ENCODE peak calls at places on chromosomes 1 and 21, in seven cellular contexts. One of them, this sample, is unnamed.

GRCh38 chr1:182460550-182460951 is 10.6 kb downstream of the RGSL1 start:
- DNase-seq in activated naive CD4-positive, alpha-beta T cell: no peak
- DNase-seq in H4: peak
- DNase-seq in GDM1: no peak
- DNase-seq in left ventricle myocardium inferior: no peak
- DNase-seq in ELR: no peak
- DNase-seq in stimulated activated CD8-positive, alpha-beta memory T cell treated with anti-CD3 and anti-CD28 coated beads, Interleukin-7, amount 100 ng/mL, for 1 hour: no peak
- DNase-seq in this sample: no peak

GRCh38 chr1:44012941-44013609 is 18.2 kb downstream of the SLC6A9 start:
- DNase-seq in H4: no peak
- DNase-seq in activated naive CD4-positive, alpha-beta T cell: no peak
- DNase-seq in GDM1: peak
- DNase-seq in left ventricle myocardium inferior: no peak
- DNase-seq in stimulated activated CD8-positive, alpha-beta memory T cell treated with anti-CD3 and anti-CD28 coated beads, Interleukin-7, amount 100 ng/mL, for 1 hour: no peak
- DNase-seq in ELR: no peak
- DNase-seq in this sample: no peak

GRCh38 chr1:246779561-246780175 is 55.5 kb downstream of the SCCPDH start:
- DNase-seq in stimulated activated CD8-positive, alpha-beta memory T cell treated with anti-CD3 and anti-CD28 coated beads, Interleukin-7, amount 100 ng/mL, for 1 hour: no peak
- DNase-seq in ELR: no peak
- DNase-seq in left ventricle myocardium inferior: no peak
- DNase-seq in H4: no peak
- DNase-seq in activated naive CD4-positive, alpha-beta T cell: no peak
- DNase-seq in GDM1: no peak
- DNase-seq in this sample: no peak

GRCh38 chr1:235532350-235532749 is 28.1 kb upstream of the B3GALNT2 start:
- DNase-seq in activated naive CD4-positive, alpha-beta T cell: no peak
- DNase-seq in GDM1: no peak
- DNase-seq in H4: no peak
- DNase-seq in ELR: peak
- DNase-seq in stimulated activated CD8-positive, alpha-beta memory T cell treated with anti-CD3 and anti-CD28 coated beads, Interleukin-7, amount 100 ng/mL, for 1 hour: no peak
- DNase-seq in left ventricle myocardium inferior: no peak
- DNase-seq in this sample: no peak

GRCh38 chr1:156417700-156418015 is 48.6 kb downstream of the RHBG start:
- DNase-seq in activated naive CD4-positive, alpha-beta T cell: no peak
- DNase-seq in ELR: no peak
- DNase-seq in left ventricle myocardium inferior: no peak
- DNase-seq in stimulated activated CD8-positive, alpha-beta memory T cell treated with anti-CD3 and anti-CD28 coated beads, Interleukin-7, amount 100 ng/mL, for 1 hour: no peak
- DNase-seq in GDM1: no peak
- DNase-seq in H4: no peak
- DNase-seq in this sample: no peak

GRCh38 chr1:152515454-152515823 is 1.2 kb downstream of the CRCT1 start:
- DNase-seq in stimulated activated CD8-positive, alpha-beta memory T cell treated with anti-CD3 and anti-CD28 coated beads, Interleukin-7, amount 100 ng/mL, for 1 hour: no peak
- DNase-seq in H4: no peak
- DNase-seq in left ventricle myocardium inferior: peak
- DNase-seq in activated naive CD4-positive, alpha-beta T cell: no peak
- DNase-seq in GDM1: no peak
- DNase-seq in ELR: peak
- DNase-seq in this sample: no peak

GRCh38 chr1:234838182-234838581 is 228.2 kb upstream of the IRF2BP2 start:
- DNase-seq in activated naive CD4-positive, alpha-beta T cell: no peak
- DNase-seq in left ventricle myocardium inferior: no peak
- DNase-seq in H4: no peak
- DNase-seq in stimulated activated CD8-positive, alpha-beta memory T cell treated with anti-CD3 and anti-CD28 coated beads, Interleukin-7, amount 100 ng/mL, for 1 hour: no peak
- DNase-seq in GDM1: peak
- DNase-seq in ELR: no peak
- DNase-seq in this sample: no peak

GRCh38 chr1:68551459-68551858 is 54.6 kb upstream of the DEPDC1 start:
- DNase-seq in GDM1: no peak
- DNase-seq in ELR: peak
- DNase-seq in stimulated activated CD8-positive, alpha-beta memory T cell treated with anti-CD3 and anti-CD28 coated beads, Interleukin-7, amount 100 ng/mL, for 1 hour: no peak
- DNase-seq in left ventricle myocardium inferior: no peak
- DNase-seq in activated naive CD4-positive, alpha-beta T cell: no peak
- DNase-seq in H4: no peak
- DNase-seq in this sample: no peak

GRCh38 chr1:29117381-29117780 is 6.3 kb downstream of the TMEM200B start:
- DNase-seq in activated naive CD4-positive, alpha-beta T cell: no peak
- DNase-seq in left ventricle myocardium inferior: no peak
- DNase-seq in GDM1: no peak
- DNase-seq in H4: no peak
- DNase-seq in stimulated activated CD8-positive, alpha-beta memory T cell treated with anti-CD3 and anti-CD28 coated beads, Interleukin-7, amount 100 ng/mL, for 1 hour: no peak
- DNase-seq in ELR: peak
- DNase-seq in this sample: no peak

GRCh38 chr1:93577536-93578432 is 103.9 kb downstream of the BCAR3 start:
- DNase-seq in H4: no peak
- DNase-seq in GDM1: no peak
- DNase-seq in activated naive CD4-positive, alpha-beta T cell: no peak
- DNase-seq in stimulated activated CD8-positive, alpha-beta memory T cell treated with anti-CD3 and anti-CD28 coated beads, Interleukin-7, amount 100 ng/mL, for 1 hour: no peak
- DNase-seq in ELR: no peak
- DNase-seq in left ventricle myocardium inferior: peak
- DNase-seq in this sample: no peak

GRCh38 chr1:166947398-166948043 is 27.8 kb downstream of the ILDR2 start:
- DNase-seq in GDM1: peak
- DNase-seq in stimulated activated CD8-positive, alpha-beta memory T cell treated with anti-CD3 and anti-CD28 coated beads, Interleukin-7, amount 100 ng/mL, for 1 hour: no peak
- DNase-seq in ELR: peak
- DNase-seq in H4: peak
- DNase-seq in left ventricle myocardium inferior: peak
- DNase-seq in activated naive CD4-positive, alpha-beta T cell: no peak
- DNase-seq in this sample: peak

GRCh38 chr21:23887709-23888303 is 1719.5 kb downstream of the MRPL39 start:
- DNase-seq in H4: peak
- DNase-seq in activated naive CD4-positive, alpha-beta T cell: no peak
- DNase-seq in GDM1: no peak
- DNase-seq in stimulated activated CD8-positive, alpha-beta memory T cell treated with anti-CD3 and anti-CD28 coated beads, Interleukin-7, amount 100 ng/mL, for 1 hour: no peak
- DNase-seq in left ventricle myocardium inferior: no peak
- DNase-seq in ELR: peak
- DNase-seq in this sample: no peak

GRCh38 chr1:205954819-205955404 is 11.7 kb upstream of the SLC26A9 start:
- DNase-seq in ELR: no peak
- DNase-seq in left ventricle myocardium inferior: no peak
- DNase-seq in activated naive CD4-positive, alpha-beta T cell: no peak
- DNase-seq in H4: no peak
- DNase-seq in stimulated activated CD8-positive, alpha-beta memory T cell treated with anti-CD3 and anti-CD28 coated beads, Interleukin-7, amount 100 ng/mL, for 1 hour: no peak
- DNase-seq in GDM1: no peak
- DNase-seq in this sample: no peak

GRCh38 chr1:161044908-161045748 is 649 bp downstream of the USF1 start:
- DNase-seq in ELR: peak
- DNase-seq in left ventricle myocardium inferior: peak
- DNase-seq in stimulated activated CD8-positive, alpha-beta memory T cell treated with anti-CD3 and anti-CD28 coated beads, Interleukin-7, amount 100 ng/mL, for 1 hour: no peak
- DNase-seq in H4: peak
- DNase-seq in GDM1: peak
- DNase-seq in activated naive CD4-positive, alpha-beta T cell: no peak
- DNase-seq in this sample: peak

GRCh38 chr1:10903421-10903820 is 107.0 kb upstream of the CASZ1 start:
- DNase-seq in H4: no peak
- DNase-seq in left ventricle myocardium inferior: no peak
- DNase-seq in stimulated activated CD8-positive, alpha-beta memory T cell treated with anti-CD3 and anti-CD28 coated beads, Interleukin-7, amount 100 ng/mL, for 1 hour: no peak
- DNase-seq in GDM1: no peak
- DNase-seq in activated naive CD4-positive, alpha-beta T cell: no peak
- DNase-seq in ELR: no peak
- DNase-seq in this sample: peak

GRCh38 chr1:222331340-222331739 is 216.6 kb downstream of the HHIPL2 start:
- DNase-seq in activated naive CD4-positive, alpha-beta T cell: no peak
- DNase-seq in ELR: peak
- DNase-seq in stimulated activated CD8-positive, alpha-beta memory T cell treated with anti-CD3 and anti-CD28 coated beads, Interleukin-7, amount 100 ng/mL, for 1 hour: no peak
- DNase-seq in GDM1: no peak
- DNase-seq in H4: peak
- DNase-seq in left ventricle myocardium inferior: no peak
- DNase-seq in this sample: no peak

GRCh38 chr1:113390871-113391642 is 742 bp downstream of the MAGI3 start:
- DNase-seq in H4: peak
- DNase-seq in activated naive CD4-positive, alpha-beta T cell: peak
- DNase-seq in ELR: peak
- DNase-seq in stimulated activated CD8-positive, alpha-beta memory T cell treated with anti-CD3 and anti-CD28 coated beads, Interleukin-7, amount 100 ng/mL, for 1 hour: no peak
- DNase-seq in left ventricle myocardium inferior: peak
- DNase-seq in GDM1: peak
- DNase-seq in this sample: peak

GRCh38 chr1:43225168-43225567 is 44.6 kb upstream of the TMEM125 start:
- DNase-seq in left ventricle myocardium inferior: no peak
- DNase-seq in H4: peak
- DNase-seq in GDM1: no peak
- DNase-seq in ELR: peak
- DNase-seq in activated naive CD4-positive, alpha-beta T cell: no peak
- DNase-seq in stimulated activated CD8-positive, alpha-beta memory T cell treated with anti-CD3 and anti-CD28 coated beads, Interleukin-7, amount 100 ng/mL, for 1 hour: no peak
- DNase-seq in this sample: no peak

GRCh38 chr1:147641695-147642592 is 28.4 kb downstream of the ACP6 start:
- DNase-seq in left ventricle myocardium inferior: no peak
- DNase-seq in stimulated activated CD8-positive, alpha-beta memory T cell treated with anti-CD3 and anti-CD28 coated beads, Interleukin-7, amount 100 ng/mL, for 1 hour: no peak
- DNase-seq in H4: peak
- DNase-seq in GDM1: peak
- DNase-seq in ELR: peak
- DNase-seq in activated naive CD4-positive, alpha-beta T cell: no peak
- DNase-seq in this sample: no peak